ENCODE peak calls at places on chromosomes 16 and 17, in ten cellular contexts. One of them, this sample, is unnamed.

GRCh38 chr17:37541880-37542675 is 52.4 kb downstream of the DUSP14 start:
- DNase-seq in ELR: peak
- DNase-seq in NCI-H460: peak
- DNase-seq in AG08395: peak
- DNase-seq in thoracic aorta: no peak
- DNase-seq in T-helper 1 cell: no peak
- DNase-seq in activated T-cell treated with anti-CD3 and anti-CD28 coated beads, Interleukin-2, amount 50 U/mL, for 48 hours: no peak
- DNase-seq in fibroblast of lung: peak
- DNase-seq in GM13977: no peak
- DNase-seq in dermis blood vessel endothelial cell: no peak
- DNase-seq in this sample: peak

GRCh38 chr17:74736423-74737298 is at the start of gene RAB37:
- DNase-seq in ELR: peak
- DNase-seq in NCI-H460: no peak
- DNase-seq in AG08395: peak
- DNase-seq in thoracic aorta: no peak
- DNase-seq in T-helper 1 cell: peak
- DNase-seq in activated T-cell treated with anti-CD3 and anti-CD28 coated beads, Interleukin-2, amount 50 U/mL, for 48 hours: no peak
- DNase-seq in fibroblast of lung: no peak
- DNase-seq in GM13977: peak
- DNase-seq in dermis blood vessel endothelial cell: no peak
- DNase-seq in this sample: no peak

GRCh38 chr16:55915116-55915827 is 40.1 kb upstream of the CES5A start:
- DNase-seq in ELR: no peak
- DNase-seq in NCI-H460: no peak
- DNase-seq in AG08395: no peak
- DNase-seq in thoracic aorta: no peak
- DNase-seq in T-helper 1 cell: no peak
- DNase-seq in activated T-cell treated with anti-CD3 and anti-CD28 coated beads, Interleukin-2, amount 50 U/mL, for 48 hours: no peak
- DNase-seq in fibroblast of lung: no peak
- DNase-seq in GM13977: no peak
- DNase-seq in dermis blood vessel endothelial cell: no peak
- DNase-seq in this sample: no peak

GRCh38 chr17:38320482-38320881 is 23.3 kb downstream of the GPR179 start:
- DNase-seq in ELR: no peak
- DNase-seq in NCI-H460: no peak
- DNase-seq in AG08395: no peak
- DNase-seq in thoracic aorta: no peak
- DNase-seq in T-helper 1 cell: no peak
- DNase-seq in activated T-cell treated with anti-CD3 and anti-CD28 coated beads, Interleukin-2, amount 50 U/mL, for 48 hours: no peak
- DNase-seq in fibroblast of lung: no peak
- DNase-seq in GM13977: no peak
- DNase-seq in dermis blood vessel endothelial cell: no peak
- DNase-seq in this sample: no peak

GRCh38 chr17:48578616-48579560 is 738 bp upstream of the HOXB4 start:
- DNase-seq in ELR: no peak
- DNase-seq in NCI-H460: no peak
- DNase-seq in AG08395: no peak
- DNase-seq in thoracic aorta: no peak
- DNase-seq in T-helper 1 cell: no peak
- DNase-seq in activated T-cell treated with anti-CD3 and anti-CD28 coated beads, Interleukin-2, amount 50 U/mL, for 48 hours: no peak
- DNase-seq in fibroblast of lung: peak
- DNase-seq in GM13977: no peak
- DNase-seq in dermis blood vessel endothelial cell: peak
- DNase-seq in this sample: no peak

GRCh38 chr17:64139542-64139941 is 9.6 kb upstream of the ERN1 start:
- DNase-seq in ELR: no peak
- DNase-seq in NCI-H460: no peak
- DNase-seq in AG08395: no peak
- DNase-seq in thoracic aorta: no peak
- DNase-seq in T-helper 1 cell: no peak
- DNase-seq in activated T-cell treated with anti-CD3 and anti-CD28 coated beads, Interleukin-2, amount 50 U/mL, for 48 hours: no peak
- DNase-seq in fibroblast of lung: no peak
- DNase-seq in GM13977: no peak
- DNase-seq in dermis blood vessel endothelial cell: no peak
- DNase-seq in this sample: no peak

GRCh38 chr17:73211745-73212144 is 18.9 kb downstream of the COG1 start:
- DNase-seq in ELR: no peak
- DNase-seq in NCI-H460: no peak
- DNase-seq in AG08395: no peak
- DNase-seq in thoracic aorta: no peak
- DNase-seq in T-helper 1 cell: peak
- DNase-seq in activated T-cell treated with anti-CD3 and anti-CD28 coated beads, Interleukin-2, amount 50 U/mL, for 48 hours: peak
- DNase-seq in fibroblast of lung: no peak
- DNase-seq in GM13977: no peak
- DNase-seq in dermis blood vessel endothelial cell: peak
- DNase-seq in this sample: no peak

GRCh38 chr16:15961060-15961511 is 11.7 kb downstream of the ABCC1 start:
- DNase-seq in ELR: no peak
- DNase-seq in NCI-H460: no peak
- DNase-seq in AG08395: no peak
- DNase-seq in thoracic aorta: no peak
- DNase-seq in T-helper 1 cell: peak
- DNase-seq in activated T-cell treated with anti-CD3 and anti-CD28 coated beads, Interleukin-2, amount 50 U/mL, for 48 hours: peak
- DNase-seq in fibroblast of lung: peak
- DNase-seq in GM13977: peak
- DNase-seq in dermis blood vessel endothelial cell: peak
- DNase-seq in this sample: no peak

GRCh38 chr16:88351521-88352101 is 31.1 kb upstream of the ZNF469 start:
- DNase-seq in ELR: no peak
- DNase-seq in NCI-H460: no peak
- DNase-seq in AG08395: no peak
- DNase-seq in thoracic aorta: no peak
- DNase-seq in T-helper 1 cell: no peak
- DNase-seq in activated T-cell treated with anti-CD3 and anti-CD28 coated beads, Interleukin-2, amount 50 U/mL, for 48 hours: no peak
- DNase-seq in fibroblast of lung: no peak
- DNase-seq in GM13977: no peak
- DNase-seq in dermis blood vessel endothelial cell: no peak
- DNase-seq in this sample: no peak

GRCh38 chr17:83053779-83054451 is 25.5 kb upstream of the METRNL start:
- DNase-seq in ELR: no peak
- DNase-seq in NCI-H460: no peak
- DNase-seq in AG08395: no peak
- DNase-seq in thoracic aorta: no peak
- DNase-seq in T-helper 1 cell: no peak
- DNase-seq in activated T-cell treated with anti-CD3 and anti-CD28 coated beads, Interleukin-2, amount 50 U/mL, for 48 hours: no peak
- DNase-seq in fibroblast of lung: no peak
- DNase-seq in GM13977: no peak
- DNase-seq in dermis blood vessel endothelial cell: peak
- DNase-seq in this sample: no peak